ENCODE peak calls at places on chromosomes 16 and 17, in six cellular contexts. One of them, this sample, is unnamed.

GRCh38 chr17:51427259-51428255 is 167.2 kb downstream of the UTP18 start:
- DNase-seq in nephron progenitor cell: no peak
- DNase-seq in coronary artery: no peak
- DNase-seq in colonic mucosa: no peak
- DNase-seq in body of pancreas: peak
- DNase-seq in IMR-90: no peak
- DNase-seq in this sample: no peak

GRCh38 chr17:75574404-75575093 is 13.1 kb upstream of the MYO15B start:
- DNase-seq in nephron progenitor cell: no peak
- DNase-seq in coronary artery: no peak
- DNase-seq in colonic mucosa: no peak
- DNase-seq in body of pancreas: no peak
- DNase-seq in IMR-90: no peak
- DNase-seq in this sample: no peak

GRCh38 chr16:75097191-75097761 is 19.3 kb downstream of the LDHD start:
- DNase-seq in nephron progenitor cell: no peak
- DNase-seq in coronary artery: no peak
- DNase-seq in colonic mucosa: no peak
- DNase-seq in body of pancreas: no peak
- DNase-seq in IMR-90: no peak
- DNase-seq in this sample: no peak

GRCh38 chr16:3065069-3065741 is at the start of gene IL32:
- DNase-seq in nephron progenitor cell: no peak
- DNase-seq in coronary artery: no peak
- DNase-seq in colonic mucosa: peak
- DNase-seq in body of pancreas: peak
- DNase-seq in IMR-90: peak
- DNase-seq in this sample: peak

GRCh38 chr17:41645371-41646063 is 21.1 kb upstream of the KRT17 start:
- DNase-seq in nephron progenitor cell: no peak
- DNase-seq in coronary artery: no peak
- DNase-seq in colonic mucosa: no peak
- DNase-seq in body of pancreas: no peak
- DNase-seq in IMR-90: peak
- DNase-seq in this sample: no peak

GRCh38 chr17:31321481-31321880 is at the start of gene EVI2A:
- DNase-seq in nephron progenitor cell: no peak
- DNase-seq in coronary artery: no peak
- DNase-seq in colonic mucosa: peak
- DNase-seq in body of pancreas: peak
- DNase-seq in IMR-90: peak
- DNase-seq in this sample: peak

GRCh38 chr17:72301887-72302286 is 181.1 kb downstream of the SOX9 start:
- DNase-seq in nephron progenitor cell: no peak
- DNase-seq in coronary artery: no peak
- DNase-seq in colonic mucosa: no peak
- DNase-seq in body of pancreas: no peak
- DNase-seq in IMR-90: no peak
- DNase-seq in this sample: no peak

GRCh38 chr17:36482611-36483504 is 3.6 kb upstream of the ZNHIT3 start:
- DNase-seq in nephron progenitor cell: peak
- DNase-seq in coronary artery: peak
- DNase-seq in colonic mucosa: peak
- DNase-seq in body of pancreas: peak
- DNase-seq in IMR-90: peak
- DNase-seq in this sample: peak

GRCh38 chr17:78925234-78925633 is at the start of gene TIMP2:
- DNase-seq in nephron progenitor cell: peak
- DNase-seq in coronary artery: peak
- DNase-seq in colonic mucosa: peak
- DNase-seq in body of pancreas: peak
- DNase-seq in IMR-90: peak
- DNase-seq in this sample: peak

GRCh38 chr17:59492091-59492451 is 73.3 kb upstream of the DHX40 start:
- DNase-seq in nephron progenitor cell: no peak
- DNase-seq in coronary artery: no peak
- DNase-seq in colonic mucosa: no peak
- DNase-seq in body of pancreas: no peak
- DNase-seq in IMR-90: no peak
- DNase-seq in this sample: no peak

GRCh38 chr17:78168906-78169793 is 769 bp downstream of the SYNGR2 start:
- DNase-seq in nephron progenitor cell: peak
- DNase-seq in coronary artery: no peak
- DNase-seq in colonic mucosa: peak
- DNase-seq in body of pancreas: peak
- DNase-seq in IMR-90: peak
- DNase-seq in this sample: no peak

GRCh38 chr17:75476274-75476673 is 19.8 kb downstream of the TMEM94 start:
- DNase-seq in nephron progenitor cell: no peak
- DNase-seq in coronary artery: no peak
- DNase-seq in colonic mucosa: no peak
- DNase-seq in body of pancreas: no peak
- DNase-seq in IMR-90: peak
- DNase-seq in this sample: no peak

GRCh38 chr17:31433091-31433790 is 41.8 kb downstream of the RAB11FIP4 start:
- DNase-seq in nephron progenitor cell: no peak
- DNase-seq in coronary artery: no peak
- DNase-seq in colonic mucosa: no peak
- DNase-seq in body of pancreas: no peak
- DNase-seq in IMR-90: no peak
- DNase-seq in this sample: no peak

GRCh38 chr17:57588086-57588485 is 157.0 kb downstream of the CCDC182 start:
- DNase-seq in nephron progenitor cell: no peak
- DNase-seq in coronary artery: no peak
- DNase-seq in colonic mucosa: no peak
- DNase-seq in body of pancreas: no peak
- DNase-seq in IMR-90: no peak
- DNase-seq in this sample: no peak

GRCh38 chr16:25896412-25896811 is 204.7 kb downstream of the HS3ST4 start:
- DNase-seq in nephron progenitor cell: no peak
- DNase-seq in coronary artery: no peak
- DNase-seq in colonic mucosa: no peak
- DNase-seq in body of pancreas: peak
- DNase-seq in IMR-90: no peak
- DNase-seq in this sample: no peak

GRCh38 chr16:2082171-2082982 is 34.6 kb downstream of the TSC2 start:
- DNase-seq in nephron progenitor cell: peak
- DNase-seq in coronary artery: no peak
- DNase-seq in colonic mucosa: peak
- DNase-seq in body of pancreas: peak
- DNase-seq in IMR-90: peak
- DNase-seq in this sample: no peak

GRCh38 chr17:7046127-7046724 is 2.3 kb upstream of the SLC16A11 start:
- DNase-seq in nephron progenitor cell: peak
- DNase-seq in coronary artery: no peak
- DNase-seq in colonic mucosa: peak
- DNase-seq in body of pancreas: peak
- DNase-seq in IMR-90: no peak
- DNase-seq in this sample: no peak

GRCh38 chr16:785563-786535 is 2.3 kb downstream of the RPUSD1 start:
- DNase-seq in nephron progenitor cell: peak
- DNase-seq in coronary artery: no peak
- DNase-seq in colonic mucosa: peak
- DNase-seq in body of pancreas: peak
- DNase-seq in IMR-90: peak
- DNase-seq in this sample: peak

GRCh38 chr16:84508502-84508901 is 4.0 kb upstream of the MEAK7 start:
- DNase-seq in nephron progenitor cell: no peak
- DNase-seq in coronary artery: no peak
- DNase-seq in colonic mucosa: no peak
- DNase-seq in body of pancreas: no peak
- DNase-seq in IMR-90: no peak
- DNase-seq in this sample: no peak

GRCh38 chr16:17461951-17462729 is 8.6 kb downstream of the XYLT1 start:
- DNase-seq in nephron progenitor cell: no peak
- DNase-seq in coronary artery: no peak
- DNase-seq in colonic mucosa: no peak
- DNase-seq in body of pancreas: no peak
- DNase-seq in IMR-90: no peak
- DNase-seq in this sample: peak

GRCh38 chr16:89045181-89045815 is 48.4 kb upstream of the ACSF3 start:
- DNase-seq in nephron progenitor cell: no peak
- DNase-seq in coronary artery: no peak
- DNase-seq in colonic mucosa: no peak
- DNase-seq in body of pancreas: no peak
- DNase-seq in IMR-90: no peak
- DNase-seq in this sample: no peak

GRCh38 chr17:58172369-58173071 is 5.7 kb downstream of the OR4D2 start:
- DNase-seq in nephron progenitor cell: no peak
- DNase-seq in coronary artery: no peak
- DNase-seq in colonic mucosa: no peak
- DNase-seq in body of pancreas: peak
- DNase-seq in IMR-90: peak
- DNase-seq in this sample: no peak

GRCh38 chr17:12790806-12791148 is 1.5 kb downstream of the ARHGAP44 start:
- DNase-seq in nephron progenitor cell: no peak
- DNase-seq in coronary artery: no peak
- DNase-seq in colonic mucosa: no peak
- DNase-seq in body of pancreas: no peak
- DNase-seq in IMR-90: no peak
- DNase-seq in this sample: no peak

GRCh38 chr16:87835882-87836331 is 33.4 kb downstream of the SLC7A5 start:
- DNase-seq in nephron progenitor cell: no peak
- DNase-seq in coronary artery: no peak
- DNase-seq in colonic mucosa: no peak
- DNase-seq in body of pancreas: no peak
- DNase-seq in IMR-90: no peak
- DNase-seq in this sample: no peak

GRCh38 chr17:80753946-80754345 is 209.3 kb downstream of the RPTOR start:
- DNase-seq in nephron progenitor cell: no peak
- DNase-seq in coronary artery: no peak
- DNase-seq in colonic mucosa: no peak
- DNase-seq in body of pancreas: no peak
- DNase-seq in IMR-90: no peak
- DNase-seq in this sample: no peak

GRCh38 chr16:3095869-3096268 is 3.2 kb downstream of the ZSCAN10 start:
- DNase-seq in nephron progenitor cell: no peak
- DNase-seq in coronary artery: no peak
- DNase-seq in colonic mucosa: no peak
- DNase-seq in body of pancreas: peak
- DNase-seq in IMR-90: no peak
- DNase-seq in this sample: peak

GRCh38 chr17:29383687-29384086 is 6.5 kb upstream of the TAOK1 start:
- DNase-seq in nephron progenitor cell: no peak
- DNase-seq in coronary artery: no peak
- DNase-seq in colonic mucosa: no peak
- DNase-seq in body of pancreas: no peak
- DNase-seq in IMR-90: peak
- DNase-seq in this sample: no peak

GRCh38 chr17:20127660-20128413 is 118.7 kb downstream of the SPECC1 start:
- DNase-seq in nephron progenitor cell: no peak
- DNase-seq in coronary artery: no peak
- DNase-seq in colonic mucosa: no peak
- DNase-seq in body of pancreas: no peak
- DNase-seq in IMR-90: peak
- DNase-seq in this sample: no peak

GRCh38 chr17:67833946-67834631 is 8.8 kb downstream of the BPTF start:
- DNase-seq in nephron progenitor cell: no peak
- DNase-seq in coronary artery: no peak
- DNase-seq in colonic mucosa: peak
- DNase-seq in body of pancreas: no peak
- DNase-seq in IMR-90: no peak
- DNase-seq in this sample: no peak
- TF ChIP-seq CTCF in nephron progenitor cell: peak
- TF ChIP-seq CTCF in coronary artery: no peak
- TF ChIP-seq CTCF in colonic mucosa: no peak
- TF ChIP-seq CTCF in body of pancreas: no peak
- TF ChIP-seq CTCF in IMR-90: no peak
- TF ChIP-seq CTCF in this sample: no peak

DNA sequence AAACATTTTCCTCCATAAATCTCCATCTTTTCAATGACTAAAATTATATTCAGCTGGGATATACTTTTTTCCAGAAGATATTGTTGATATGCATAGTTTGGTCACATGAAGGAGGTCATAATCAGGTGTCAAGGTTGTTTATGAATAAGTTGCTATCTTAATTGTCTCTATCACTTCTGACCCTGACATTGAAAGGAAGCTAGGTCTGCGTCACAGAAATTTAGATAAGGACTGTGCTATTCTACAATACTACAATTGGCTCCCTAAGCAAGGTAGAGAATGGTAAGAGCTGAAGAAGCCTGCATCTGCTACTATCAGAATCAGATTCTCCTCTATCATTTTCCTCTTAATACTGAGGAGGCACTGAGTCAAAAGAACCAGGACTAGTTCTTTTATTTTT is 67.5 kb downstream of the CACNG1 start:
- DNase-seq in nephron progenitor cell: no peak
- DNase-seq in coronary artery: no peak
- DNase-seq in colonic mucosa: no peak
- DNase-seq in body of pancreas: no peak
- DNase-seq in IMR-90: no peak
- DNase-seq in this sample: no peak
- TF ChIP-seq CTCF in nephron progenitor cell: no peak
- TF ChIP-seq CTCF in coronary artery: no peak
- TF ChIP-seq CTCF in colonic mucosa: no peak
- TF ChIP-seq CTCF in body of pancreas: no peak
- TF ChIP-seq CTCF in IMR-90: no peak
- TF ChIP-seq CTCF in this sample: no peak

GRCh38 chr17:35089846-35090193 is 26.3 kb upstream of the RFFL start:
- DNase-seq in nephron progenitor cell: no peak
- DNase-seq in coronary artery: no peak
- DNase-seq in colonic mucosa: no peak
- DNase-seq in body of pancreas: no peak
- DNase-seq in IMR-90: peak
- DNase-seq in this sample: no peak
- TF ChIP-seq CTCF in nephron progenitor cell: no peak
- TF ChIP-seq CTCF in coronary artery: no peak
- TF ChIP-seq CTCF in colonic mucosa: no peak
- TF ChIP-seq CTCF in body of pancreas: no peak
- TF ChIP-seq CTCF in IMR-90: peak
- TF ChIP-seq CTCF in this sample: no peak

GRCh38 chr17:76688165-76688622 is 22.6 kb downstream of the MXRA7 start:
- DNase-seq in nephron progenitor cell: no peak
- DNase-seq in coronary artery: no peak
- DNase-seq in colonic mucosa: no peak
- DNase-seq in body of pancreas: no peak
- DNase-seq in IMR-90: no peak
- DNase-seq in this sample: no peak
- TF ChIP-seq CTCF in nephron progenitor cell: no peak
- TF ChIP-seq CTCF in coronary artery: no peak
- TF ChIP-seq CTCF in colonic mucosa: no peak
- TF ChIP-seq CTCF in body of pancreas: no peak
- TF ChIP-seq CTCF in IMR-90: peak
- TF ChIP-seq CTCF in this sample: no peak

DNA sequence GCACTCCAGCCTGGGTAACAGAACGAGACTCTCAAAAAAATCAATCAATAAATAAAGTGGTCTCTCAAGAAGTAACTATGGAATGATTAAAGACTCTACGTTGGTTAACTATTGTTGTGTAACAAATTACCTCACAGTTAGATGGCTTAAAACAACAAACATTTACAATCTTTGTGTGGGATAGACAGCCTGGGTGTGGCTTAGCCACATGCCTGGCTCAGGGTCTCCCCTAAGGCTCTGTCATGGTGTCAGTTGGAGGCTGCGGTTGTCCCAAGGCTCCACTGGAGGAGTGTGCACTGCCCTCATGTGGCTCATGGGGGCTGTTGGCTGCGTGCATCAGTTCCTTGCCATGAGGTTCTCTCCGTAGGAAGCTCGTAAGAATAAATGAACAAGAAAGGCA is 294.5 kb downstream of the SNX29 start:
- DNase-seq in nephron progenitor cell: peak
- DNase-seq in coronary artery: no peak
- DNase-seq in colonic mucosa: no peak
- DNase-seq in body of pancreas: no peak
- DNase-seq in IMR-90: peak
- DNase-seq in this sample: no peak
- TF ChIP-seq CTCF in nephron progenitor cell: no peak
- TF ChIP-seq CTCF in coronary artery: no peak
- TF ChIP-seq CTCF in colonic mucosa: no peak
- TF ChIP-seq CTCF in body of pancreas: no peak
- TF ChIP-seq CTCF in IMR-90: peak
- TF ChIP-seq CTCF in this sample: no peak